ENCODE peak calls at places on chromosomes 5 and 9, in seven cellular contexts. One of them, this sample, is unnamed.

GRCh38 chr5:97363577-97363976 is 180.5 kb upstream of the RIOK2 start:
- DNase-seq in neural progenitor cell: no peak
- DNase-seq in lower lobe of right lung: no peak
- DNase-seq in vagina: no peak
- DNase-seq in Panc1: no peak
- DNase-seq in foreskin fibroblast: no peak
- DNase-seq in heart left ventricle: no peak
- DNase-seq in this sample: no peak

GRCh38 chr5:97097348-97098220 is 44.8 kb downstream of the LIX1 start:
- DNase-seq in Panc1: no peak
- DNase-seq in foreskin fibroblast: no peak
- DNase-seq in vagina: no peak
- DNase-seq in lower lobe of right lung: no peak
- DNase-seq in heart left ventricle: no peak
- DNase-seq in neural progenitor cell: peak
- DNase-seq in this sample: no peak

GRCh38 chr5:10319202-10319851 is 11.6 kb upstream of the CMBL start:
- DNase-seq in Panc1: no peak
- DNase-seq in neural progenitor cell: no peak
- DNase-seq in vagina: no peak
- DNase-seq in lower lobe of right lung: no peak
- DNase-seq in foreskin fibroblast: no peak
- DNase-seq in heart left ventricle: no peak
- DNase-seq in this sample: peak

GRCh38 chr5:54620583-54620933 is 103.0 kb downstream of the SNX18 start:
- DNase-seq in Panc1: no peak
- DNase-seq in neural progenitor cell: no peak
- DNase-seq in lower lobe of right lung: no peak
- DNase-seq in foreskin fibroblast: no peak
- DNase-seq in heart left ventricle: no peak
- DNase-seq in vagina: no peak
- DNase-seq in this sample: no peak

GRCh38 chr5:175733017-175733416 is 75.1 kb downstream of the HRH2 start:
- DNase-seq in foreskin fibroblast: no peak
- DNase-seq in vagina: no peak
- DNase-seq in lower lobe of right lung: no peak
- DNase-seq in neural progenitor cell: no peak
- DNase-seq in heart left ventricle: no peak
- DNase-seq in Panc1: no peak
- DNase-seq in this sample: no peak

GRCh38 chr9:117839862-117840261 is 135.7 kb downstream of the TLR4 start:
- DNase-seq in vagina: no peak
- DNase-seq in neural progenitor cell: no peak
- DNase-seq in heart left ventricle: no peak
- DNase-seq in Panc1: no peak
- DNase-seq in lower lobe of right lung: no peak
- DNase-seq in foreskin fibroblast: no peak
- DNase-seq in this sample: no peak

GRCh38 chr5:171893290-171893890 is 107.8 kb downstream of the SMIM23 start:
- DNase-seq in vagina: no peak
- DNase-seq in heart left ventricle: no peak
- DNase-seq in lower lobe of right lung: no peak
- DNase-seq in neural progenitor cell: no peak
- DNase-seq in foreskin fibroblast: peak
- DNase-seq in Panc1: no peak
- DNase-seq in this sample: peak

GRCh38 chr5:9348296-9348996 is 197.4 kb downstream of the SEMA5A start:
- DNase-seq in lower lobe of right lung: no peak
- DNase-seq in neural progenitor cell: no peak
- DNase-seq in Panc1: no peak
- DNase-seq in heart left ventricle: no peak
- DNase-seq in vagina: no peak
- DNase-seq in foreskin fibroblast: peak
- DNase-seq in this sample: peak

GRCh38 chr5:115785395-115786009 is 31.0 kb downstream of the CDO1 start:
- DNase-seq in lower lobe of right lung: no peak
- DNase-seq in foreskin fibroblast: no peak
- DNase-seq in Panc1: no peak
- DNase-seq in heart left ventricle: no peak
- DNase-seq in vagina: no peak
- DNase-seq in neural progenitor cell: peak
- DNase-seq in this sample: no peak

GRCh38 chr5:132414634-132415377 is 45.3 kb downstream of the SLC22A5 start:
- DNase-seq in Panc1: no peak
- DNase-seq in foreskin fibroblast: no peak
- DNase-seq in heart left ventricle: no peak
- DNase-seq in neural progenitor cell: no peak
- DNase-seq in vagina: peak
- DNase-seq in lower lobe of right lung: no peak
- DNase-seq in this sample: peak

GRCh38 chr9:127828262-127829031 is 25.8 kb downstream of the FPGS start:
- DNase-seq in heart left ventricle: peak
- DNase-seq in foreskin fibroblast: peak
- DNase-seq in neural progenitor cell: peak
- DNase-seq in Panc1: no peak
- DNase-seq in lower lobe of right lung: peak
- DNase-seq in vagina: peak
- DNase-seq in this sample: peak

GRCh38 chr9:136056546-136057235 is 38.4 kb downstream of the NACC2 start:
- DNase-seq in vagina: peak
- DNase-seq in heart left ventricle: no peak
- DNase-seq in lower lobe of right lung: no peak
- DNase-seq in Panc1: no peak
- DNase-seq in foreskin fibroblast: no peak
- DNase-seq in neural progenitor cell: no peak
- DNase-seq in this sample: no peak

GRCh38 chr9:89026878-89027277 is 35.6 kb downstream of the S1PR3 start:
- DNase-seq in foreskin fibroblast: no peak
- DNase-seq in lower lobe of right lung: no peak
- DNase-seq in Panc1: no peak
- DNase-seq in vagina: no peak
- DNase-seq in heart left ventricle: no peak
- DNase-seq in neural progenitor cell: no peak
- DNase-seq in this sample: no peak

GRCh38 chr5:139494256-139494655 is 11.7 kb upstream of the STING1 start:
- DNase-seq in Panc1: no peak
- DNase-seq in lower lobe of right lung: no peak
- DNase-seq in vagina: no peak
- DNase-seq in heart left ventricle: no peak
- DNase-seq in neural progenitor cell: no peak
- DNase-seq in foreskin fibroblast: no peak
- DNase-seq in this sample: no peak

GRCh38 chr9:127311239-127311741 is 46.7 kb downstream of the GARNL3 start:
- DNase-seq in vagina: no peak
- DNase-seq in lower lobe of right lung: no peak
- DNase-seq in neural progenitor cell: peak
- DNase-seq in heart left ventricle: peak
- DNase-seq in Panc1: peak
- DNase-seq in foreskin fibroblast: peak
- DNase-seq in this sample: peak

GRCh38 chr5:75412111-75412990 is 75.3 kb downstream of the HMGCR start:
- DNase-seq in neural progenitor cell: no peak
- DNase-seq in heart left ventricle: no peak
- DNase-seq in foreskin fibroblast: no peak
- DNase-seq in vagina: no peak
- DNase-seq in lower lobe of right lung: no peak
- DNase-seq in Panc1: peak
- DNase-seq in this sample: no peak

GRCh38 chr9:114852050-114852594 is 46.3 kb upstream of the TNFSF15 start:
- DNase-seq in Panc1: no peak
- DNase-seq in heart left ventricle: no peak
- DNase-seq in foreskin fibroblast: peak
- DNase-seq in neural progenitor cell: no peak
- DNase-seq in vagina: no peak
- DNase-seq in lower lobe of right lung: peak
- DNase-seq in this sample: peak

GRCh38 chr5:74865799-74866652 is at the start of gene FAM169A:
- DNase-seq in vagina: no peak
- DNase-seq in lower lobe of right lung: peak
- DNase-seq in heart left ventricle: peak
- DNase-seq in neural progenitor cell: peak
- DNase-seq in Panc1: no peak
- DNase-seq in foreskin fibroblast: peak
- DNase-seq in this sample: no peak

GRCh38 chr5:149126898-149127297 is 14.4 kb upstream of the ABLIM3 start:
- DNase-seq in heart left ventricle: no peak
- DNase-seq in vagina: no peak
- DNase-seq in Panc1: no peak
- DNase-seq in lower lobe of right lung: no peak
- DNase-seq in foreskin fibroblast: no peak
- DNase-seq in neural progenitor cell: no peak
- DNase-seq in this sample: no peak

GRCh38 chr9:134944351-134944802 is 26.7 kb upstream of the FCN1 start:
- DNase-seq in heart left ventricle: peak
- DNase-seq in neural progenitor cell: peak
- DNase-seq in Panc1: no peak
- DNase-seq in vagina: no peak
- DNase-seq in lower lobe of right lung: no peak
- DNase-seq in foreskin fibroblast: no peak
- DNase-seq in this sample: no peak

GRCh38 chr9:127968717-127969383 is 11.9 kb downstream of the EEIG1 start:
- DNase-seq in neural progenitor cell: no peak
- DNase-seq in heart left ventricle: peak
- DNase-seq in Panc1: peak
- DNase-seq in vagina: no peak
- DNase-seq in foreskin fibroblast: peak
- DNase-seq in lower lobe of right lung: no peak
- DNase-seq in this sample: peak

GRCh38 chr9:114083693-114084092 is 5.6 kb upstream of the AMBP start:
- DNase-seq in vagina: no peak
- DNase-seq in foreskin fibroblast: no peak
- DNase-seq in heart left ventricle: no peak
- DNase-seq in neural progenitor cell: no peak
- DNase-seq in lower lobe of right lung: no peak
- DNase-seq in Panc1: no peak
- DNase-seq in this sample: no peak

GRCh38 chr5:67052034-67052433 is 144.6 kb downstream of the CD180 start:
- DNase-seq in vagina: no peak
- DNase-seq in foreskin fibroblast: no peak
- DNase-seq in neural progenitor cell: no peak
- DNase-seq in heart left ventricle: no peak
- DNase-seq in Panc1: no peak
- DNase-seq in lower lobe of right lung: no peak
- DNase-seq in this sample: no peak

GRCh38 chr5:51961154-51961562 is 577.9 kb downstream of the ISL1 start:
- DNase-seq in neural progenitor cell: no peak
- DNase-seq in lower lobe of right lung: no peak
- DNase-seq in foreskin fibroblast: no peak
- DNase-seq in heart left ventricle: no peak
- DNase-seq in vagina: no peak
- DNase-seq in Panc1: no peak
- DNase-seq in this sample: no peak

GRCh38 chr9:23851024-23851629 is 25.1 kb upstream of the ELAVL2 start:
- DNase-seq in neural progenitor cell: peak
- DNase-seq in lower lobe of right lung: peak
- DNase-seq in foreskin fibroblast: no peak
- DNase-seq in Panc1: no peak
- DNase-seq in heart left ventricle: peak
- DNase-seq in vagina: no peak
- DNase-seq in this sample: no peak

GRCh38 chr5:17217421-17218352 is at the start of gene BASP1:
- DNase-seq in heart left ventricle: peak
- DNase-seq in lower lobe of right lung: peak
- DNase-seq in Panc1: no peak
- DNase-seq in neural progenitor cell: peak
- DNase-seq in foreskin fibroblast: peak
- DNase-seq in vagina: no peak
- DNase-seq in this sample: peak
- H3K4me3 ChIP-seq in heart left ventricle: peak
- H3K4me3 ChIP-seq in lower lobe of right lung: peak
- H3K4me3 ChIP-seq in Panc1: peak
- H3K4me3 ChIP-seq in neural progenitor cell: peak
- H3K4me3 ChIP-seq in foreskin fibroblast: peak
- H3K4me3 ChIP-seq in vagina: peak
- H3K4me3 ChIP-seq in this sample: peak

GRCh38 chr5:177389368-177390169 is 5.3 kb downstream of the SLC34A1 start:
- DNase-seq in Panc1: no peak
- DNase-seq in foreskin fibroblast: peak
- DNase-seq in heart left ventricle: no peak
- DNase-seq in vagina: no peak
- DNase-seq in neural progenitor cell: no peak
- DNase-seq in lower lobe of right lung: no peak
- DNase-seq in this sample: peak
- H3K4me3 ChIP-seq in Panc1: no peak
- H3K4me3 ChIP-seq in foreskin fibroblast: peak
- H3K4me3 ChIP-seq in heart left ventricle: no peak
- H3K4me3 ChIP-seq in vagina: no peak
- H3K4me3 ChIP-seq in neural progenitor cell: no peak
- H3K4me3 ChIP-seq in lower lobe of right lung: no peak
- H3K4me3 ChIP-seq in this sample: no peak

GRCh38 chr9:125410522-125410894 is 148.9 kb downstream of the GAPVD1 start:
- DNase-seq in lower lobe of right lung: no peak
- DNase-seq in heart left ventricle: peak
- DNase-seq in foreskin fibroblast: no peak
- DNase-seq in Panc1: no peak
- DNase-seq in neural progenitor cell: no peak
- DNase-seq in vagina: no peak
- DNase-seq in this sample: no peak
- H3K4me3 ChIP-seq in lower lobe of right lung: no peak
- H3K4me3 ChIP-seq in heart left ventricle: no peak
- H3K4me3 ChIP-seq in foreskin fibroblast: no peak
- H3K4me3 ChIP-seq in Panc1: peak
- H3K4me3 ChIP-seq in neural progenitor cell: no peak
- H3K4me3 ChIP-seq in vagina: no peak
- H3K4me3 ChIP-seq in this sample: no peak

DNA sequence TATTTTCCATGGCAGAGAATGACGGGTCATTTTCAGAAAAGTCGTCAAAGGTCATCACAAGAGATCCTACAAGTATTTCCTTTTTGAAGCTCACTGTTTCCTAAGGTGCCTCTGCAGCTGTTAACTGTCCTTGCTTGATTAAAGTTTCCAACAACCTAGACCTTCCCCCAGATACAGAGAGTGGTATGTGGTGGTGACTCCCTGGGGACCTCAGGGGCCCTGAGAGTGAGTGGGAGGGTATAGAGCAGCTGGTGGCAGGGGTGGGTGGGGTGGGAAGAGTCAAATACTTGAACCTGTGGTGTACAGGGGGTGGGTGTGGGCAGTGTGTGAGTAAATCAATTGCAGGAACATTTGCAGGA is 1.6 kb upstream of the CD72 start:
- DNase-seq in neural progenitor cell: no peak
- DNase-seq in vagina: no peak
- DNase-seq in foreskin fibroblast: no peak
- DNase-seq in Panc1: no peak
- DNase-seq in lower lobe of right lung: no peak
- DNase-seq in heart left ventricle: no peak
- DNase-seq in this sample: no peak
- H3K4me3 ChIP-seq in neural progenitor cell: no peak
- H3K4me3 ChIP-seq in vagina: no peak
- H3K4me3 ChIP-seq in foreskin fibroblast: no peak
- H3K4me3 ChIP-seq in Panc1: no peak
- H3K4me3 ChIP-seq in lower lobe of right lung: no peak
- H3K4me3 ChIP-seq in heart left ventricle: no peak
- H3K4me3 ChIP-seq in this sample: no peak

GRCh38 chr5:78879541-78879940 is 105.6 kb downstream of the ARSB start:
- DNase-seq in vagina: no peak
- DNase-seq in Panc1: no peak
- DNase-seq in foreskin fibroblast: no peak
- DNase-seq in neural progenitor cell: no peak
- DNase-seq in heart left ventricle: no peak
- DNase-seq in lower lobe of right lung: no peak
- DNase-seq in this sample: no peak
- H3K4me3 ChIP-seq in vagina: no peak
- H3K4me3 ChIP-seq in Panc1: no peak
- H3K4me3 ChIP-seq in foreskin fibroblast: no peak
- H3K4me3 ChIP-seq in neural progenitor cell: no peak
- H3K4me3 ChIP-seq in heart left ventricle: no peak
- H3K4me3 ChIP-seq in lower lobe of right lung: no peak
- H3K4me3 ChIP-seq in this sample: no peak